ENCODE peak calls at places on chromosomes 6 and 20, in ten cellular contexts. M is CD4-positive, alpha-beta T cell; O is epithelial cell of esophagus; L is fibroblast of gingiva; D is ACHN; G is mucosa of gallbladder; I is NCI-H1694; H is upper lobe of right lung; W is HTR-8/SVneo; C is fibroblast of lung. P is an unnamed sample.

GRCh38 chr6:26155066-26155925 is 68.1 kb downstream of the HFE start:
- DNase-seq in W (no peak), O (no peak), M (no peak), H (peak), I (peak), L (no peak), G (peak), C (no peak), D (peak), P (no peak)

GRCh38 chr6:89282749-89283148 is 32.4 kb downstream of the GABRR2 start:
- DNase-seq in C (no peak), G (no peak), I (no peak), H (no peak), D (no peak), M (no peak), W (no peak), L (no peak), O (no peak), P (no peak)

GRCh38 chr20:23150304-23151007 is 64.3 kb upstream of the CD93 start:
- DNase-seq in G (peak), I (no peak), M (no peak), H (no peak), W (no peak), L (no peak), C (no peak), D (no peak), O (no peak), P (no peak)

GRCh38 chr20:4720121-4720976 is 1.4 kb upstream of the PRND start:
- DNase-seq in O (peak), C (peak), I (peak), M (peak), G (peak), L (peak), H (peak), W (peak), D (peak), P (peak)

GRCh38 chr6:158042245-158042798 is 60.7 kb downstream of the SYNJ2 start:
- DNase-seq in L (no peak), D (peak), I (no peak), G (peak), H (peak), C (peak), M (no peak), O (peak), W (peak), P (peak)

GRCh38 chr6:125835221-125835744 is 44.5 kb downstream of the NCOA7 start:
- DNase-seq in M (no peak), L (peak), W (no peak), I (no peak), O (peak), G (no peak), H (no peak), C (peak), D (no peak), P (no peak)

GRCh38 chr20:4086771-4087677 is 71.7 kb upstream of the RNF24 start:
- DNase-seq in C (no peak), M (no peak), W (no peak), D (no peak), L (no peak), G (no peak), O (no peak), H (no peak), I (no peak), P (no peak)

GRCh38 chr6:135319819-135320218 is 138.7 kb downstream of the MYB start:
- DNase-seq in H (no peak), M (no peak), D (no peak), L (no peak), I (no peak), G (no peak), W (no peak), C (no peak), O (no peak), P (no peak)

GRCh38 chr6:2038096-2038495 is 207.3 kb downstream of the GMDS start:
- DNase-seq in G (no peak), O (no peak), W (no peak), M (peak), C (peak), H (no peak), D (no peak), I (no peak), L (no peak), P (no peak)

GRCh38 chr6:83193747-83194582 is 808 bp downstream of the RWDD2A start:
- DNase-seq in H (peak), G (peak), M (no peak), O (peak), L (peak), I (no peak), C (peak), W (peak), D (peak), P (no peak)

GRCh38 chr20:479487-479886 is 17.2 kb upstream of the TBC1D20 start:
- DNase-seq in M (no peak), H (no peak), D (no peak), W (no peak), O (no peak), I (no peak), C (peak), L (peak), G (no peak), P (no peak)